ENCODE peak calls at places on chromosome 14, in six cellular contexts. One of them, this sample, is unnamed.

GRCh38 chr14:61631044-61631692 is 64.1 kb upstream of the HIF1A start:
- DNase-seq in stomach: no peak
- DNase-seq in ovary: no peak
- DNase-seq in A549: no peak
- DNase-seq in upper lobe of left lung: no peak
- DNase-seq in sigmoid colon: no peak
- DNase-seq in this sample: no peak

GRCh38 chr14:47044841-47045240 is 393.3 kb upstream of the RPL10L start:
- DNase-seq in ovary: no peak
- DNase-seq in stomach: peak; percentile 27
- DNase-seq in upper lobe of left lung: peak; percentile 22
- DNase-seq in A549: no peak
- DNase-seq in sigmoid colon: no peak
- DNase-seq in this sample: no peak

GRCh38 chr14:74846168-74846567 is 29.8 kb downstream of the PROX2 start:
- DNase-seq in upper lobe of left lung: no peak
- DNase-seq in A549: no peak
- DNase-seq in ovary: no peak
- DNase-seq in stomach: no peak
- DNase-seq in sigmoid colon: no peak
- DNase-seq in this sample: no peak

GRCh38 chr14:104224516-104225281 is 86.3 kb downstream of the KIF26A start:
- DNase-seq in sigmoid colon: no peak
- DNase-seq in upper lobe of left lung: no peak
- DNase-seq in stomach: no peak
- DNase-seq in A549: peak; percentile 35
- DNase-seq in ovary: peak; percentile 69
- DNase-seq in this sample: no peak

GRCh38 chr14:105091335-105092123 is 26.3 kb upstream of the GPR132 start:
- DNase-seq in stomach: peak; percentile 94
- DNase-seq in sigmoid colon: peak; percentile 87
- DNase-seq in A549: peak; percentile 93
- DNase-seq in ovary: peak; percentile 52
- DNase-seq in upper lobe of left lung: peak; percentile 87
- DNase-seq in this sample: peak; percentile 89

GRCh38 chr14:89320381-89321000 is 96.5 kb downstream of the FOXN3 start:
- DNase-seq in upper lobe of left lung: no peak
- DNase-seq in sigmoid colon: no peak
- DNase-seq in stomach: no peak
- DNase-seq in A549: no peak
- DNase-seq in ovary: no peak
- DNase-seq in this sample: no peak

GRCh38 chr14:100732766-100733100 is 6.0 kb downstream of the DLK1 start:
- DNase-seq in stomach: no peak
- DNase-seq in upper lobe of left lung: no peak
- DNase-seq in A549: no peak
- DNase-seq in ovary: no peak
- DNase-seq in sigmoid colon: no peak
- DNase-seq in this sample: no peak

GRCh38 chr14:68181395-68182326 is 362.1 kb downstream of the RAD51B start:
- DNase-seq in stomach: no peak
- DNase-seq in ovary: no peak
- DNase-seq in upper lobe of left lung: no peak
- DNase-seq in A549: no peak
- DNase-seq in sigmoid colon: no peak
- DNase-seq in this sample: no peak

GRCh38 chr14:24701031-24701430 is 67.0 kb upstream of the GZMB start:
- DNase-seq in ovary: no peak
- DNase-seq in A549: no peak
- DNase-seq in sigmoid colon: no peak
- DNase-seq in stomach: no peak
- DNase-seq in upper lobe of left lung: no peak
- DNase-seq in this sample: no peak

GRCh38 chr14:95077380-95077779 is 79.9 kb downstream of the DICER1 start:
- DNase-seq in stomach: no peak
- DNase-seq in ovary: no peak
- DNase-seq in A549: no peak
- DNase-seq in sigmoid colon: no peak
- DNase-seq in upper lobe of left lung: no peak
- DNase-seq in this sample: no peak

DNA sequence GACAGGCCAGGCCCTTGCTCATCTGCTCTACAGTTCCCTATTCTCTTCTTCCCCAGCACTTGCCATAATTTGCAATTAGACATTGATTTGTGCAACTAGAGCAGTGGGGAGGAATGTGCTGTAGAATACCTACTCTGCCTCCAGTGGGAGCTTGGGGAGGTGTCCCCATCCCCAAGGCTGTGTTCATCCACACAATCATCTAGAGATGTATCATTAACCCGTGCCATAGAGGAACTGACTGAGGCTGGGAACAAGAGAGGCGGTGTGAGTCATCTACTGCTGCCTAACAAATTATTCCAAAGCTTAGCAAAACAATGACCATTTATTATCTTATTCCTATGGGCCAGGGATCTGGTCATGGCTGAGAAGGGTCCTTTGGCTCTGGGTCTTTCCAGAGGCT is 5.1 kb upstream of the OTUB2 start:
- DNase-seq in ovary: no peak
- DNase-seq in sigmoid colon: no peak
- DNase-seq in upper lobe of left lung: no peak
- DNase-seq in A549: no peak
- DNase-seq in stomach: no peak
- DNase-seq in this sample: no peak
- H3K27ac ChIP-seq in ovary: no peak overlapping the region
- H3K27ac ChIP-seq in sigmoid colon: no peak overlapping the region
- H3K27ac ChIP-seq in upper lobe of left lung: no peak overlapping the region
- H3K27ac ChIP-seq in A549: no peak overlapping the region
- H3K27ac ChIP-seq in stomach: no peak overlapping the region
- H3K27ac ChIP-seq in this sample: no peak overlapping the region

GRCh38 chr14:73736842-73737241 is 22.7 kb upstream of the PNMA1 start:
- DNase-seq in sigmoid colon: no peak
- DNase-seq in A549: no peak
- DNase-seq in upper lobe of left lung: no peak
- DNase-seq in ovary: peak; percentile 22
- DNase-seq in stomach: no peak
- DNase-seq in this sample: no peak

GRCh38 chr14:73739899-73740685 is 25.9 kb upstream of the PNMA1 start:
- DNase-seq in upper lobe of left lung: no peak
- DNase-seq in stomach: no peak
- DNase-seq in sigmoid colon: peak; percentile 71
- DNase-seq in ovary: peak; percentile 46
- DNase-seq in A549: no peak
- DNase-seq in this sample: no peak

GRCh38 chr14:73740921-73741326 is 26.7 kb upstream of the PNMA1 start:
- DNase-seq in sigmoid colon: peak; percentile 91
- DNase-seq in stomach: peak; percentile 92
- DNase-seq in A549: no peak
- DNase-seq in upper lobe of left lung: peak; percentile 92
- DNase-seq in ovary: peak; percentile 81
- DNase-seq in this sample: no peak

GRCh38 chr14:73739174-73739898 is 25.2 kb upstream of the PNMA1 start:
- DNase-seq in upper lobe of left lung: no peak
- DNase-seq in sigmoid colon: peak; percentile 64
- DNase-seq in ovary: no peak
- DNase-seq in A549: no peak
- DNase-seq in stomach: no peak
- DNase-seq in this sample: no peak

GRCh38 chr14:73738518-73739173 is 24.5 kb upstream of the PNMA1 start:
- DNase-seq in A549: no peak
- DNase-seq in ovary: peak; percentile 48
- DNase-seq in upper lobe of left lung: no peak
- DNase-seq in sigmoid colon: peak; percentile 64
- DNase-seq in stomach: no peak
- DNase-seq in this sample: peak; percentile 62
- TF ChIP-seq POLR2A in A549: no peak
- TF ChIP-seq POLR2A in ovary: no peak
- TF ChIP-seq POLR2A in upper lobe of left lung: no peak
- TF ChIP-seq POLR2A in sigmoid colon: no peak
- TF ChIP-seq POLR2A in stomach: no peak
- TF ChIP-seq POLR2A in this sample: no peak

GRCh38 chr14:102901633-102902032 is 20.8 kb upstream of the AMN start:
- DNase-seq in stomach: no peak
- DNase-seq in upper lobe of left lung: no peak
- DNase-seq in A549: no peak
- DNase-seq in sigmoid colon: no peak
- DNase-seq in ovary: no peak
- DNase-seq in this sample: no peak
- TF ChIP-seq EP300 in stomach: no peak
- TF ChIP-seq EP300 in upper lobe of left lung: no peak
- TF ChIP-seq EP300 in A549: no peak
- TF ChIP-seq EP300 in sigmoid colon: no peak
- TF ChIP-seq EP300 in ovary: no peak
- TF ChIP-seq EP300 in this sample: no peak

GRCh38 chr14:31045501-31046080 is 19.4 kb upstream of the STRN3 start:
- DNase-seq in stomach: no peak
- DNase-seq in A549: no peak
- DNase-seq in ovary: no peak
- DNase-seq in upper lobe of left lung: no peak
- DNase-seq in sigmoid colon: no peak
- DNase-seq in this sample: no peak
- H3K27ac ChIP-seq in stomach: no peak overlapping the region
- H3K27ac ChIP-seq in A549: no peak overlapping the region
- H3K27ac ChIP-seq in ovary: no peak overlapping the region
- H3K27ac ChIP-seq in upper lobe of left lung: no peak overlapping the region
- H3K27ac ChIP-seq in sigmoid colon: no peak overlapping the region
- H3K27ac ChIP-seq in this sample: no peak overlapping the region

DNA sequence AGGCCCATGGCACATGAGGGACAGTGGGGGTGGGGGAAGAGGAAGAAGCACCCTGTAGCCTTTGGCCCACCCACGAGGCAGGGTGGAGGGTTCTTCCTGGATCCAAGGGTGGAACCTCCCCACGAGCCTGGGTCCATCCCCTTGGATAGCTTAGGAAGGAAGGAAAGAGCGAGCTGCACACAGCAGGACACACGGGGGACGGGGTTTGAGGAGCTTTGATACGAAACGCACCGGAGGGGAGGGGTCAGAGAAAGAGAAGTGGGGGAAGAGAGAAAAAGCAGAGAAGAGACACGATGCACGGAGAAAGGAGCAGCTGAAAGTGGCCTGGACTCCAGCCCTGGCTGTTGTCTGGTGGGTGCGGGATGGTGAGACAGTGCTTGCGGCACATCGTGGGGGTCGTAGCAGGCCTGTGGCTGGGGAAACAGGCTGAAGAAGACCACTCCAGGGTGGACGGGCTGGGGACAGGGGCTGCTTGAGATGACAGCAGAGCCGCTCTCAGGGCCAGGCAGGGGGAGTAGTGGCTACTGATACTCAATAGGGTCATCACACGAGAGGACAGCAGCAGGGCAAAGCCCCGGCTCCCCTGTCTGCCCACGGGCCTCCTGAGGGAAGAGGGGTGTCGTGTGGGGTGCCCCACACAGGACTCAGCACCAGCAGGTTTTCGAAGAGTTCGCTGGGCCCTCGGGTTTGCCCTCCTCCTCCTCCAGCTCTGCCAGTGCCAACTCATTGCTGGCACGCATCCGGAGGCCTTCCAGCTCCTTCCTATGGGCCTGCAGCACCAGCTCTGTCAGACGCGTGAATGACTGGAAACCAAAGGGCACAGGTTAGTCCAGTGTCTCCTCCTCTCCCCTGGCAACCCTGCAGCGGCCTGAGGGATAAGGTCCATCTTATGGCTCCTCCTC is 5.4 kb upstream of the GPX2 start:
- DNase-seq in upper lobe of left lung: no peak
- DNase-seq in A549: no peak
- DNase-seq in ovary: no peak
- DNase-seq in stomach: no peak
- DNase-seq in sigmoid colon: no peak
- DNase-seq in this sample: peak; percentile 48
- TF ChIP-seq POLR2A in upper lobe of left lung: no peak
- TF ChIP-seq POLR2A in A549: no peak
- TF ChIP-seq POLR2A in ovary: no peak
- TF ChIP-seq POLR2A in stomach: no peak
- TF ChIP-seq POLR2A in sigmoid colon: no peak
- TF ChIP-seq POLR2A in this sample: no peak

This sample was measured in suprapubic skin.